ENCODE peak calls at places on chromosomes 12 and 14, in five cellular contexts. Z is body of pancreas, G is heart left ventricle, R is SK-N-SH, V is PC-3. B is an unnamed sample.

GRCh38 chr14:98138666-98139065 is 1133.3 kb downstream of the BCL11B start:
- DNase-seq in Z (peak; percentile 16), G (no peak), R (peak; percentile 17), V (peak; percentile 30), B (no peak)

GRCh38 chr12:7113389-7113871 is 4.4 kb upstream of the C1RL start:
- DNase-seq in Z (no peak), G (no peak), R (peak; percentile 61), V (peak; percentile 33), B (no peak)

GRCh38 chr12:30753761-30754382 is 879 bp downstream of the CAPRIN2 start:
- DNase-seq in Z (no peak), G (no peak), R (peak; percentile 20), V (peak; percentile 12), B (no peak)

GRCh38 chr12:85568395-85569103 is 267.7 kb downstream of the RASSF9 start:
- DNase-seq in Z (no peak), G (no peak), R (no peak), V (peak; percentile 10), B (no peak)

GRCh38 chr14:20799444-20799843 is 3.2 kb downstream of the RNASE1 start:
- DNase-seq in Z (no peak), G (no peak), R (no peak), V (no peak), B (no peak)

GRCh38 chr12:104733717-104734175 is 224.3 kb downstream of the SLC41A2 start:
- DNase-seq in Z (peak; percentile 16), G (no peak), R (peak; percentile 52), V (peak; percentile 44), B (peak; percentile 54)

GRCh38 chr12:126935435-126935834 is 1331.5 kb upstream of the TMEM132C start:
- DNase-seq in Z (no peak), G (no peak), R (no peak), V (no peak), B (no peak)

GRCh38 chr14:92675421-92675820 is 73.0 kb downstream of the LGMN start:
- DNase-seq in Z (no peak), G (no peak), R (no peak), V (no peak), B (no peak)

GRCh38 chr14:33669111-33669510 is 281.8 kb downstream of the EGLN3 start:
- DNase-seq in Z (no peak), G (no peak), R (no peak), V (no peak), B (no peak)

GRCh38 chr14:99148131-99148530 is 123.9 kb downstream of the BCL11B start:
- DNase-seq in Z (no peak), G (peak; percentile 11), R (no peak), V (no peak), B (no peak)

GRCh38 chr12:82660541-82661325 is 26.0 kb upstream of the TMTC2 start:
- DNase-seq in Z (no peak), G (no peak), R (no peak), V (no peak), B (no peak)

GRCh38 chr12:132214906-132215643 is 70.8 kb downstream of the NOC4L start:
- DNase-seq in Z (no peak), G (no peak), R (no peak), V (no peak), B (no peak)

GRCh38 chr14:104009297-104009696 is 67.0 kb upstream of the RD3L start:
- DNase-seq in Z (no peak), G (no peak), R (no peak), V (peak; percentile 40), B (no peak)

GRCh38 chr12:51246254-51246853 is 7.7 kb downstream of the DAZAP2 start:
- DNase-seq in Z (no peak), G (no peak), R (peak; percentile 32), V (no peak), B (no peak)

GRCh38 chr14:62304172-62304571 is 542.0 kb downstream of the SNAPC1 start:
- DNase-seq in Z (no peak), G (no peak), R (no peak), V (no peak), B (no peak)

GRCh38 chr12:50186667-50187066 is 19.5 kb upstream of the CERS5 start:
- DNase-seq in Z (no peak), G (no peak), R (no peak), V (no peak), B (no peak)

GRCh38 chr12:95820096-95820703 is 29.6 kb upstream of the NTN4 start:
- DNase-seq in Z (peak; percentile 72), G (no peak), R (peak; percentile 65), V (peak; percentile 88), B (no peak)

GRCh38 chr12:93563807-93564538 is 8.5 kb upstream of the SOCS2 start:
- DNase-seq in Z (peak; percentile 18), G (no peak), R (no peak), V (peak; percentile 97), B (no peak)

GRCh38 chr14:36241183-36241582 is 64.7 kb upstream of the PTCSC3 start:
- DNase-seq in Z (no peak), G (no peak), R (no peak), V (peak; percentile 30), B (no peak)

GRCh38 chr14:64737391-64738305 is 33.4 kb downstream of the PLEKHG3 start:
- DNase-seq in Z (no peak), G (no peak), R (no peak), V (no peak), B (peak; percentile 18)

GRCh38 chr14:103561381-103562134 is 899 bp downstream of the BAG5 start:
- DNase-seq in Z (no peak), G (peak; percentile 70), R (peak; percentile 74), V (peak; percentile 74), B (peak; percentile 53)

GRCh38 chr12:65663097-65663496 is 161.2 kb upstream of the HMGA2 start:
- DNase-seq in Z (no peak), G (no peak), R (no peak), V (no peak), B (no peak)

GRCh38 chr14:90406384-90406798 is 9.6 kb downstream of the CALM1 start:
- DNase-seq in Z (no peak), G (no peak), R (no peak), V (no peak), B (no peak)

GRCh38 chr14:94293578-94293924 is 483 bp upstream of the SERPINA10 start:
- DNase-seq in Z (no peak), G (no peak), R (no peak), V (no peak), B (no peak)

GRCh38 chr12:108691995-108692808 is 39.1 kb downstream of the CORO1C start:
- DNase-seq in Z (no peak), G (no peak), R (no peak), V (no peak), B (peak; percentile 59)

GRCh38 chr14:53265025-53265424 is 111.9 kb upstream of the DDHD1 start:
- DNase-seq in Z (no peak), G (no peak), R (no peak), V (peak; percentile 47), B (no peak)

GRCh38 chr14:29926701-29927595 is 699 bp downstream of the PRKD1 start:
- DNase-seq in Z (peak; percentile 69), G (peak; percentile 45), R (peak; percentile 73), V (peak; percentile 53), B (peak; percentile 66)

GRCh38 chr14:75442642-75443041 is 14.8 kb downstream of the JDP2 start:
- DNase-seq in Z (no peak), G (no peak), R (no peak), V (peak; percentile 31), B (no peak)

GRCh38 chr14:89481167-89481566 is 64.1 kb upstream of the FOXN3 start:
- DNase-seq in Z (no peak), G (peak; percentile 32), R (no peak), V (no peak), B (no peak)

GRCh38 chr12:14723763-14724162 is 27.4 kb upstream of the GUCY2C start:
- DNase-seq in Z (peak; percentile 67), G (peak; percentile 36), R (peak; percentile 47), V (peak; percentile 62), B (no peak)
- TF ChIP-seq CTCF in Z (peak; percentile 79), G (peak; percentile 58), R (peak; percentile 59), V (peak; percentile 68), B (peak; percentile 72)

GRCh38 chr12:56256326-56256960 is 1.7 kb downstream of the ANKRD52 start:
- DNase-seq in Z (no peak), G (no peak), R (no peak), V (peak; percentile 30), B (no peak)

GRCh38 chr12:56255671-56256070 is 2.5 kb downstream of the ANKRD52 start:
- DNase-seq in Z (no peak), G (no peak), R (no peak), V (no peak), B (no peak)

GRCh38 chr12:56248711-56249110 is 9.5 kb downstream of the ANKRD52 start:
- DNase-seq in Z (no peak), G (no peak), R (no peak), V (no peak), B (no peak)

GRCh38 chr12:56257071-56257470 is 1.1 kb downstream of the ANKRD52 start:
- DNase-seq in Z (no peak), G (no peak), R (no peak), V (no peak), B (no peak)

DNA sequence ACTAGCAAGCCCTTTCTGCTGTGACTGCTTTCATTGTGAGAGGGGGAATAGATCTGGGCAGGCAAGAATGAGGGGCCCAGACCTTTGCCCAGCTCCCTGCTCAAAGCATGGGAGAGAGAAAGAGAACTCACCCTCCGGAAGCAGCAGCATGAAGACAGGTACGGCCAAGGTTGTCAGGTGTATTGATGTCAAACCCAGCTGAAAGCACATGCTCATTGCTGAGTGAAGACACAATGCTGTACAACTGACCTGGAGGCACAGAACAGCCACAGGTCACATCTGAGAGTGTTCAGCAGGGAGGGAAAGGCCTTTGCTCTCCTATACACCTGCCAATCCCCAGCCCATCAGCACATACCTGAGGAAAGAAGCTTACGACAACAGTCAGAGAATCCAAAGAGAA is 5.5 kb downstream of the ANKRD52 start:
- DNase-seq in Z (no peak), G (no peak), R (no peak), V (no peak), B (no peak)
- H3K36me3 ChIP-seq in Z (peaks cover 4% of the 10 kb centered on the region), G (peaks cover 93% of the 10 kb centered on the region), R (peaks cover 67% of the 10 kb centered on the region), V (peaks cover 59% of the 10 kb centered on the region), B (peaks cover 90% of the 10 kb centered on the region)

GRCh38 chr14:67232066-67232465 is 9.2 kb upstream of the PALS1 start:
- DNase-seq in Z (no peak), G (no peak), R (peak; percentile 34), V (no peak), B (no peak)

GRCh38 chr14:67232631-67233030 is 8.6 kb upstream of the PALS1 start:
- DNase-seq in Z (no peak), G (no peak), R (peak; percentile 23), V (no peak), B (no peak)

DNA sequence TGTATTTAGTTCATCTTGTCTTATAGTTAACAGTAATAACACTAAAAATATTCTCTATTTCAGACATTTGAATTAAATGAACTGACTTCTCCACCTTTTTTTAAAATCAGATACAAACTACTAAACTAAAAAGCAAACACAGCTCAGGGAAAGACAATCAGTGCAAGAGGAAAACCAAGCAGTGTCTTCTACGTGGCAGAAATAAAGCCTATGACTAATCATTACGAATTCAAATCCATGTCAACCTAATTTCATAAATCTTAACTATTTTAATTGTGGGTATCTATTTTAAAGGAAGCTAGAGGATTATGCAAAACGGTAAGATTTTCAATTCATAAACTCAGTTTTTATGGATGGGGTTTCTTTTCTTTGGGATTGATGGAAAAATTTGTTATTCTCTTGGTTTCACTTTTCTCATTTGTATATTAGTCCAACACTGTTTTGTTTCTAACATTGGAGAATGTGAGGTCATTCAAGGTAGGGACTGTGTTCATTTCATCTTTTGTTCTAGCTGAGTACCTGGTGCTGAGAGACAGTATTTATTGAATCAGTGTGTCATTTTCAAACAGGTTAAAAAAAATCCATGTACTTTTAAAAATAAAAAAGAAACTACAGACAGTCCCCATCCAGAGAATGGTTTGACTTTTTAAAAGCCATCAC is 12.8 kb upstream of the PALS1 start:
- DNase-seq in Z (no peak), G (no peak), R (no peak), V (peak; percentile 67), B (no peak)
- H3K4me3 ChIP-seq in Z (no peak overlapping the region), G (no peak overlapping the region), R (no peak overlapping the region), V (peak overlapping the region; percentile 54), B (no peak overlapping the region)

GRCh38 chr12:123801573-123802178 is 39.6 kb downstream of the DNAH10 start:
- DNase-seq in Z (no peak), G (no peak), R (no peak), V (peak; percentile 72), B (no peak)
- TF ChIP-seq CTCF in Z (no peak), G (no peak), R (peak; percentile 65), V (peak; percentile 76), B (no peak)